ENCODE peak calls at places on chromosome 15, in eight cellular contexts. Y is germinal center; H is activated CD4-positive, alpha-beta T cell treated with anti-CD3 and anti-CD28 coated beads, Interleukin-2, amount 50 U/mL, for 4 hours; Z is HFF-Myc; T is posterior cingulate gyrus; D is CD8-positive, alpha-beta T cell; K is stimulated activated CD4-positive, alpha-beta T cell treated with anti-CD3 and anti-CD28 coated beads, Interleukin-15, amount 100 ng/mL, for 24 hours; J is left cardiac atrium. G is an unnamed sample.
A peak's percentile ranks its signal among the peaks of the same experiment; 100 is the strongest.

GRCh38 chr15:71716990-71717389 is 93.4 kb upstream of the NR2E3 start:
- DNase-seq in H (no peak), Z (no peak), T (no peak), K (no peak), Y (no peak), D (no peak), J (no peak), G (no peak)

GRCh38 chr15:82146990-82147461 is 101.2 kb upstream of the MEX3B start:
- DNase-seq in Z (peak; percentile 61), J (no peak), H (no peak), D (no peak), Y (no peak), T (no peak), K (no peak), G (no peak)

GRCh38 chr15:53126144-53126543 is 336.0 kb upstream of the ONECUT1 start:
- DNase-seq in Z (no peak), T (no peak), K (no peak), D (no peak), Y (no peak), J (no peak), H (no peak), G (no peak)

GRCh38 chr15:78213425-78213750 is 21.0 kb downstream of the ACSBG1 start:
- DNase-seq in D (no peak), Z (no peak), Y (no peak), H (no peak), T (no peak), K (no peak), J (no peak), G (no peak)

GRCh38 chr15:30885814-30886213 is 17.9 kb upstream of the FAN1 start:
- DNase-seq in K (no peak), T (no peak), D (no peak), Z (no peak), J (no peak), Y (no peak), H (no peak), G (no peak)

GRCh38 chr15:60389261-60390077 is 8.3 kb downstream of the ANXA2 start:
- DNase-seq in K (peak; percentile 42), T (no peak), Z (no peak), J (no peak), D (peak; percentile 32), H (no peak), Y (no peak), G (peak; percentile 54)

GRCh38 chr15:88918738-88919137 is 5.6 kb upstream of the MFGE8 start:
- DNase-seq in K (peak; percentile 67), Y (no peak), D (no peak), T (no peak), H (no peak), J (peak; percentile 77), Z (peak; percentile 91), G (peak; percentile 25)

GRCh38 chr15:59491062-59491461 is 53.1 kb downstream of the FAM81A start:
- DNase-seq in J (no peak), K (no peak), D (no peak), Z (no peak), T (no peak), H (no peak), Y (no peak), G (no peak)

GRCh38 chr15:78243491-78243941 is 9.2 kb upstream of the ACSBG1 start:
- DNase-seq in J (peak; percentile 64), T (no peak), Y (no peak), Z (no peak), D (no peak), K (no peak), H (no peak), G (no peak)

GRCh38 chr15:39828374-39828931 is 45.8 kb upstream of the FSIP1 start:
- DNase-seq in K (no peak), Z (no peak), J (peak; percentile 24), H (no peak), Y (no peak), T (peak; percentile 66), D (no peak), G (no peak)

GRCh38 chr15:69883306-69883705 is 214.4 kb downstream of the TLE3 start:
- DNase-seq in T (no peak), Z (no peak), D (no peak), K (no peak), H (no peak), J (no peak), Y (no peak), G (no peak)

GRCh38 chr15:63913786-63914185 is 80.0 kb upstream of the HERC1 start:
- DNase-seq in Y (no peak), D (no peak), K (no peak), T (no peak), H (no peak), Z (no peak), J (no peak), G (no peak)

GRCh38 chr15:67091073-67091965 is 25.9 kb downstream of the SMAD3 start:
- DNase-seq in K (peak; percentile 82), Z (peak; percentile 89), H (peak; percentile 46), T (no peak), J (peak; percentile 89), Y (no peak), D (peak; percentile 71), G (peak; percentile 79)

GRCh38 chr15:59292393-59292792 is 80.3 kb downstream of the MYO1E start:
- DNase-seq in K (no peak), J (no peak), H (no peak), Y (no peak), Z (no peak), D (no peak), T (peak; percentile 72), G (no peak)

GRCh38 chr15:32856753-32857152 is 138.9 kb downstream of the GREM1 start:
- DNase-seq in T (no peak), Z (no peak), H (no peak), D (no peak), J (no peak), Y (no peak), K (no peak), G (no peak)